ENCODE peak calls at places on chromosomes 5 and 9, in six cellular contexts. R is G401, A is OCI-LY7, M is left lobe of liver, Q is AG08396, S is NCI-H2227 treated with DMSO at 0.1 percent for 48 hours. T is an unnamed sample.

GRCh38 chr5:121968910-121969607 is 7.3 kb downstream of the SRFBP1 start:
- DNase-seq in R (no peak), Q (peak; percentile 65), M (no peak), A (no peak), S (no peak), T (peak; percentile 99)

GRCh38 chr9:118929317-118929716 is 439.9 kb downstream of the BRINP1 start:
- DNase-seq in A (no peak), S (no peak), R (no peak), Q (peak; percentile 48), M (no peak), T (peak; percentile 79)

GRCh38 chr5:176606032-176606431 is 3.9 kb downstream of the GPRIN1 start:
- DNase-seq in M (no peak), R (no peak), Q (no peak), A (no peak), S (peak; percentile 26), T (no peak)

GRCh38 chr9:126499005-126499910 is 114.5 kb upstream of the LMX1B start:
- DNase-seq in M (no peak), S (peak; percentile 57), A (peak; percentile 48), R (peak; percentile 59), Q (peak; percentile 81), T (no peak)

GRCh38 chr5:177232761-177233160 is 70.8 kb downstream of the RAB24 start:
- DNase-seq in Q (peak; percentile 31), R (peak; percentile 43), A (no peak), S (no peak), M (no peak), T (peak; percentile 18)

GRCh38 chr9:20781086-20781485 is 97.0 kb downstream of the FOCAD start:
- DNase-seq in A (no peak), M (no peak), R (no peak), S (no peak), Q (no peak), T (no peak)

GRCh38 chr9:72280913-72281500 is 84.0 kb downstream of the ZFAND5 start:
- DNase-seq in R (peak; percentile 79), A (peak; percentile 59), M (peak; percentile 76), S (peak; percentile 46), Q (peak; percentile 71), T (peak; percentile 31)

GRCh38 chr9:35162605-35163315 is 951 bp downstream of the UNC13B start:
- DNase-seq in M (no peak), A (peak; percentile 11), S (peak; percentile 1), R (no peak), Q (no peak), T (no peak)

GRCh38 chr5:62935660-62936059 is 357.0 kb downstream of the LRRC70 start:
- DNase-seq in M (no peak), A (no peak), R (no peak), Q (no peak), S (no peak), T (no peak)

GRCh38 chr5:128842241-128842640 is 123.0 kb upstream of the SLC27A6 start:
- DNase-seq in Q (no peak), S (no peak), A (no peak), M (no peak), R (no peak), T (no peak)

GRCh38 chr9:5388026-5388806 is 48.5 kb upstream of the RLN1 start:
- DNase-seq in S (no peak), A (no peak), Q (peak; percentile 9), R (no peak), M (no peak), T (no peak)

GRCh38 chr9:97478301-97478981 is 23.0 kb upstream of the TMOD1 start:
- DNase-seq in M (peak; percentile 71), A (no peak), Q (no peak), S (no peak), R (no peak), T (no peak)